ENCODE peak calls at places on chromosomes 6 and 20, in five cellular contexts. One of them, this sample, is unnamed.

GRCh38 chr6:74280130-74280692 is 584.2 kb downstream of the CD109 start:
- DNase-seq in heart left ventricle: no peak
- DNase-seq in psoas muscle: no peak
- DNase-seq in SJSA1: no peak
- DNase-seq in A549: no peak
- DNase-seq in this sample: no peak

GRCh38 chr6:13563009-13563408 is 11.4 kb upstream of the SIRT5 start:
- DNase-seq in heart left ventricle: no peak
- DNase-seq in psoas muscle: no peak
- DNase-seq in SJSA1: no peak
- DNase-seq in A549: no peak
- DNase-seq in this sample: no peak

GRCh38 chr6:74554041-74554440 is 651.8 kb downstream of the COL12A1 start:
- DNase-seq in heart left ventricle: no peak
- DNase-seq in psoas muscle: no peak
- DNase-seq in SJSA1: no peak
- DNase-seq in A549: no peak
- DNase-seq in this sample: no peak

GRCh38 chr20:56554869-56555268 is 21.8 kb downstream of the FAM209B start:
- DNase-seq in heart left ventricle: no peak
- DNase-seq in psoas muscle: no peak
- DNase-seq in SJSA1: peak
- DNase-seq in A549: peak
- DNase-seq in this sample: no peak

GRCh38 chr20:36866681-36867485 is 9.1 kb upstream of the TLDC2 start:
- DNase-seq in heart left ventricle: no peak
- DNase-seq in psoas muscle: no peak
- DNase-seq in SJSA1: no peak
- DNase-seq in A549: no peak
- DNase-seq in this sample: no peak

GRCh38 chr6:7697820-7698623 is 27.9 kb upstream of the BMP6 start:
- DNase-seq in heart left ventricle: no peak
- DNase-seq in psoas muscle: no peak
- DNase-seq in SJSA1: no peak
- DNase-seq in A549: peak
- DNase-seq in this sample: no peak

GRCh38 chr6:164344801-164345291 is 930.3 kb downstream of the QKI start:
- DNase-seq in heart left ventricle: no peak
- DNase-seq in psoas muscle: no peak
- DNase-seq in SJSA1: no peak
- DNase-seq in A549: no peak
- DNase-seq in this sample: no peak

GRCh38 chr6:25056130-25056529 is 120.4 kb upstream of the RIPOR2 start:
- DNase-seq in heart left ventricle: no peak
- DNase-seq in psoas muscle: no peak
- DNase-seq in SJSA1: no peak
- DNase-seq in A549: no peak
- DNase-seq in this sample: no peak

GRCh38 chr6:89916136-89916920 is 22.1 kb downstream of the GJA10 start:
- DNase-seq in heart left ventricle: no peak
- DNase-seq in psoas muscle: no peak
- DNase-seq in SJSA1: no peak
- DNase-seq in A549: no peak
- DNase-seq in this sample: no peak

GRCh38 chr20:10557685-10558084 is 116.1 kb downstream of the JAG1 start:
- DNase-seq in heart left ventricle: no peak
- DNase-seq in psoas muscle: no peak
- DNase-seq in SJSA1: no peak
- DNase-seq in A549: no peak
- DNase-seq in this sample: no peak
- H3K27ac ChIP-seq in heart left ventricle: peak
- H3K27ac ChIP-seq in psoas muscle: no peak
- H3K27ac ChIP-seq in SJSA1: peak
- H3K27ac ChIP-seq in A549: no peak
- H3K27ac ChIP-seq in this sample: no peak

DNA sequence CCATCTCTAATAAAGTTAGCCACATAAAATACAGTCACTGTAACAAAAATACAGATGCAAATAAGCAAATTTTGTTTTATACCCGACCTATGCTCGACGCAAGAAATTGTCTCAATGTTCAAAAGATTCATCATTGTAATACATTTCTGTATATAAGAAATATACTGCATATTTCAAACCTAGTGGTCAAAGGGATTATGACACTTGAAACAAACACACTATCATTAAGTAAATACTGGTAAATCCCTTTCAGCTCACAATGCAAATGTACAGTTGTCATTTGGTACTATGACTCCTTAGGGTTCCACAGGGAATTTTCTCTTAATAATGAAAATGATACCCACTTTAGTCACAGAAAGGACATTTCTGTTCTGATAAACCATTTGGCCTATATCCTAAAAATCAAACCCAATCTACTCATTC is 2.2 kb downstream of the HIVEP2 start:
- DNase-seq in heart left ventricle: no peak
- DNase-seq in psoas muscle: no peak
- DNase-seq in SJSA1: no peak
- DNase-seq in A549: peak
- DNase-seq in this sample: no peak
- H3K27ac ChIP-seq in heart left ventricle: peak
- H3K27ac ChIP-seq in psoas muscle: peak
- H3K27ac ChIP-seq in SJSA1: no peak
- H3K27ac ChIP-seq in A549: no peak
- H3K27ac ChIP-seq in this sample: no peak

GRCh38 chr20:14879839-14880238 is 542.4 kb upstream of the FLRT3 start:
- DNase-seq in heart left ventricle: no peak
- DNase-seq in psoas muscle: no peak
- DNase-seq in SJSA1: no peak
- DNase-seq in A549: no peak
- DNase-seq in this sample: no peak
- H3K27ac ChIP-seq in heart left ventricle: no peak
- H3K27ac ChIP-seq in psoas muscle: no peak
- H3K27ac ChIP-seq in SJSA1: no peak
- H3K27ac ChIP-seq in A549: peak
- H3K27ac ChIP-seq in this sample: no peak

GRCh38 chr6:81937296-81937937 is 184.9 kb upstream of the TENT5A start:
- DNase-seq in heart left ventricle: no peak
- DNase-seq in psoas muscle: no peak
- DNase-seq in SJSA1: no peak
- DNase-seq in A549: no peak
- DNase-seq in this sample: no peak

GRCh38 chr6:81938014-81938761 is 185.7 kb upstream of the TENT5A start:
- DNase-seq in heart left ventricle: no peak
- DNase-seq in psoas muscle: no peak
- DNase-seq in SJSA1: peak
- DNase-seq in A549: peak
- DNase-seq in this sample: no peak

GRCh38 chr6:81938991-81939773 is 186.7 kb upstream of the TENT5A start:
- DNase-seq in heart left ventricle: no peak
- DNase-seq in psoas muscle: no peak
- DNase-seq in SJSA1: no peak
- DNase-seq in A549: no peak
- DNase-seq in this sample: no peak

GRCh38 chr6:81939774-81940165 is 187.3 kb upstream of the TENT5A start:
- DNase-seq in heart left ventricle: no peak
- DNase-seq in psoas muscle: no peak
- DNase-seq in SJSA1: no peak
- DNase-seq in A549: no peak
- DNase-seq in this sample: no peak

GRCh38 chr6:81940451-81940850 is 188.0 kb upstream of the TENT5A start:
- DNase-seq in heart left ventricle: no peak
- DNase-seq in psoas muscle: no peak
- DNase-seq in SJSA1: no peak
- DNase-seq in A549: no peak
- DNase-seq in this sample: no peak
- H3K27ac ChIP-seq in heart left ventricle: no peak
- H3K27ac ChIP-seq in psoas muscle: no peak
- H3K27ac ChIP-seq in SJSA1: no peak
- H3K27ac ChIP-seq in A549: no peak
- H3K27ac ChIP-seq in this sample: no peak

DNA sequence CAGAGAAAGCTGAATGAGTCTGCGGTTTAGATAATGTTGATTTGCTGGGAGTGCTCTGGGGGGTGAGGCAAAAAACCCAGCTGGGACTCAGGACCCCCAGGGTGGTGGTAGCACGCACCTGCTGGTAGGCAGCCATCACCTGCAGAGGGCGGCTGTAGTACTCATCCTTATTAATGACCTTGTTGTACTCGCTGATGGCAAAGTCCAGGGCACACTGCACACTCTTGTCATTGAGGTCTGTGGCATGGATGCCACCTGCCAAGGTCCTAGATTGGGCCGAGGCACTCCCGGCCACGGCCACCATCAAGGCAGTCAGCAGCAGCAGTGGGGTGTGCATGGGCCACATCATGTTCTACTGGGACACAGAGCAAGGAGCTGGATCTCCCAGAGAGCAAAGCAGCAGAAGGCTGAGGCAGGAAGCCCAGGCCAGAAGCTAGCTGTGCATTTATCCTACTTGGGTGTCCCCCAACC is at the start of gene CST5:
- DNase-seq in heart left ventricle: no peak
- DNase-seq in psoas muscle: no peak
- DNase-seq in SJSA1: no peak
- DNase-seq in A549: no peak
- DNase-seq in this sample: no peak
- H3K27ac ChIP-seq in heart left ventricle: no peak
- H3K27ac ChIP-seq in psoas muscle: no peak
- H3K27ac ChIP-seq in SJSA1: no peak
- H3K27ac ChIP-seq in A549: no peak
- H3K27ac ChIP-seq in this sample: no peak

GRCh38 chr6:151464702-151465101 is 12.8 kb upstream of the RMND1 start:
- DNase-seq in heart left ventricle: no peak
- DNase-seq in psoas muscle: no peak
- DNase-seq in SJSA1: no peak
- DNase-seq in A549: no peak
- DNase-seq in this sample: no peak
- H3K27ac ChIP-seq in heart left ventricle: no peak
- H3K27ac ChIP-seq in psoas muscle: no peak
- H3K27ac ChIP-seq in SJSA1: no peak
- H3K27ac ChIP-seq in A549: no peak
- H3K27ac ChIP-seq in this sample: no peak

GRCh38 chr6:32608374-32608773 is 18.7 kb upstream of the HLA-DRB1 start:
- DNase-seq in heart left ventricle: no peak
- DNase-seq in psoas muscle: no peak
- DNase-seq in SJSA1: no peak
- DNase-seq in A549: no peak
- DNase-seq in this sample: no peak
- H3K27ac ChIP-seq in heart left ventricle: no peak
- H3K27ac ChIP-seq in psoas muscle: no peak
- H3K27ac ChIP-seq in SJSA1: no peak
- H3K27ac ChIP-seq in A549: no peak
- H3K27ac ChIP-seq in this sample: no peak

DNA sequence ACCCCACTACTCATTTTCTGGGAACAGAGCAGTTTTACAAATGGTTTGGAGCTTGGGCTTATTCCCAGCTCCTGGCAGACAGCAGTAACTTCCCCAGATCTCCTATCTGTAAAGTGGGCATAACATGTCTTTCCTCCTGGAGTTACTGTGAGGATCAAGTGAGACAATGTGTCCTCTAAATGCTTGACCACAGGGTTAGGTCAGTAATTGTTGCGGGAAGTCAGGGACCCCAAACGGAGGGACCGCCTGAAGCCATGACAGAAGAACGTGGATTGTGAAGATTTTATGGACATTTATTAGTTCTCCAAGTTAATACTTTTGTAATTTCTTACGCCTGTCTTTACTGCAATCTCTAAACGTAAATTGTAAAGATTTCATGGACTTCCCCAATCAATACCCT is 15.3 kb upstream of the ZNFX1 start:
- DNase-seq in heart left ventricle: no peak
- DNase-seq in psoas muscle: no peak
- DNase-seq in SJSA1: no peak
- DNase-seq in A549: no peak
- DNase-seq in this sample: no peak
- H3K27ac ChIP-seq in heart left ventricle: no peak
- H3K27ac ChIP-seq in psoas muscle: no peak
- H3K27ac ChIP-seq in SJSA1: no peak
- H3K27ac ChIP-seq in A549: no peak
- H3K27ac ChIP-seq in this sample: no peak

DNA sequence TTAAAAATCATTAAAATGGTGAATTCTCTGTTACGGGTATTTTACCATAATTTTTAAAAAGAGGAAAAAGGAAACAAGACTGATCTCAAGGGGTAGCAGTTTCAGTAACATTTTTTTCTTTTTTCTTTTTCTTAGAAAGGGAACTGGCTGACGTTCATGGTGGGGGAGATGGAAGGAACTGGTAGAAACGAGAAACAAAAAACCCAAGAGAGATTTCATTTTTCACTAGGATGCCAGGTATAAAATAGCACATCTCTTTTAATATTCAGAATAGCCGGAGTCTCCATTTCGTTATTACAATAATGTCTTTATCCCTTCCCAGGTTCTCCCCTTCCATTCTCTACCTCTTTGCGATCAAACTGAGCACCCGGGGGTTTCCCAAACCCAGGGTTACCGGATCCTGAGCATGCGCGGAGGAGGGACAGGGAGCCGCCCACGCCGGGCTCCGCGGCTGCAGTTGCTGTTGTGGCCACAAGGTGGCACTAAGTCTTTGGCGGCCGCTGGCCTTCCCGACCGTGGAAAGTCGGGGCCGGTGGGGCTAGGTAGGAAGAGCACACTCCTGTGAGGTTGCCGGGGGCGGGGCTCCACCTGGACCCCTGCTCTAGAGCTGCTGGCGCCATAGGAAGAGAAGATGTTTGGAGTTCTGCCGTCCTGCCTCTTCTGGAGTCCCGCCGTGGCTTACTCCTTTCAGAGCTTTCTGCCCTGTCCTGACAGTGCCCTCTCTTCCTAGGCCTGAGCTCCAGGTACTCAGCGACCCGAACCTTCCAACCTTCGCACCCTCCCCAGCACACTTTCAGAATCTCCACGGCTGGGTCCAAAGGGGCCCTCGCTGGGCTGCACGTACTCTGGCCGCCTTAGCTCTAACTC is 146.8 kb downstream of the SH3BGRL2 start:
- DNase-seq in heart left ventricle: peak
- DNase-seq in psoas muscle: peak
- DNase-seq in SJSA1: peak
- DNase-seq in A549: peak
- DNase-seq in this sample: no peak
- H3K27ac ChIP-seq in heart left ventricle: no peak
- H3K27ac ChIP-seq in psoas muscle: no peak
- H3K27ac ChIP-seq in SJSA1: no peak
- H3K27ac ChIP-seq in A549: no peak
- H3K27ac ChIP-seq in this sample: no peak

GRCh38 chr6:79413562-79414002 is 123.6 kb downstream of the LCA5 start:
- DNase-seq in heart left ventricle: no peak
- DNase-seq in psoas muscle: no peak
- DNase-seq in SJSA1: no peak
- DNase-seq in A549: no peak
- DNase-seq in this sample: no peak
- H3K27ac ChIP-seq in heart left ventricle: no peak
- H3K27ac ChIP-seq in psoas muscle: no peak
- H3K27ac ChIP-seq in SJSA1: no peak
- H3K27ac ChIP-seq in A549: no peak
- H3K27ac ChIP-seq in this sample: no peak

This sample was measured in substantia nigra.